ENCODE peak calls at places on chromosomes 12 and 14, in six cellular contexts. One of them, this sample, is unnamed. For H3K36me3, the result is how much of the 10 kb centered on the place peaks cover.

GRCh38 chr12:130649646-130650045 is 66.5 kb downstream of the RIMBP2 start:
- DNase-seq in heart right ventricle: no peak
- DNase-seq in breast epithelium: peak
- DNase-seq in cardiac muscle cell: no peak
- DNase-seq in ovary: no peak
- DNase-seq in astrocyte: no peak
- DNase-seq in this sample: no peak

GRCh38 chr12:6167327-6168280 is 32.6 kb upstream of the CD9 start:
- DNase-seq in heart right ventricle: peak
- DNase-seq in breast epithelium: no peak
- DNase-seq in cardiac muscle cell: peak
- DNase-seq in ovary: no peak
- DNase-seq in astrocyte: peak
- DNase-seq in this sample: peak

GRCh38 chr14:91929700-91930099 is 17.8 kb downstream of the FBLN5 start:
- DNase-seq in heart right ventricle: no peak
- DNase-seq in breast epithelium: no peak
- DNase-seq in cardiac muscle cell: peak
- DNase-seq in ovary: no peak
- DNase-seq in astrocyte: peak
- DNase-seq in this sample: peak

GRCh38 chr14:89921896-89922548 is 32.5 kb downstream of the EFCAB11 start:
- DNase-seq in heart right ventricle: no peak
- DNase-seq in breast epithelium: no peak
- DNase-seq in cardiac muscle cell: peak
- DNase-seq in ovary: no peak
- DNase-seq in astrocyte: peak
- DNase-seq in this sample: peak

GRCh38 chr14:89000007-89000942 is 175.8 kb downstream of the TTC8 start:
- DNase-seq in heart right ventricle: no peak
- DNase-seq in breast epithelium: no peak
- DNase-seq in cardiac muscle cell: peak
- DNase-seq in ovary: no peak
- DNase-seq in astrocyte: peak
- DNase-seq in this sample: peak

GRCh38 chr12:80374615-80375014 is 69.4 kb upstream of the PTPRQ start:
- DNase-seq in heart right ventricle: no peak
- DNase-seq in breast epithelium: no peak
- DNase-seq in cardiac muscle cell: no peak
- DNase-seq in ovary: no peak
- DNase-seq in astrocyte: no peak
- DNase-seq in this sample: no peak

GRCh38 chr12:47100146-47100545 is 20.4 kb upstream of the AMIGO2 start:
- DNase-seq in heart right ventricle: no peak
- DNase-seq in breast epithelium: no peak
- DNase-seq in cardiac muscle cell: no peak
- DNase-seq in ovary: no peak
- DNase-seq in astrocyte: no peak
- DNase-seq in this sample: no peak

GRCh38 chr14:45185110-45185814 is 49.5 kb downstream of the FANCM start:
- DNase-seq in heart right ventricle: no peak
- DNase-seq in breast epithelium: no peak
- DNase-seq in cardiac muscle cell: no peak
- DNase-seq in ovary: no peak
- DNase-seq in astrocyte: no peak
- DNase-seq in this sample: no peak

GRCh38 chr12:123258593-123258992 is 13.1 kb downstream of the CDK2AP1 start:
- DNase-seq in heart right ventricle: no peak
- DNase-seq in breast epithelium: no peak
- DNase-seq in cardiac muscle cell: no peak
- DNase-seq in ovary: no peak
- DNase-seq in astrocyte: no peak
- DNase-seq in this sample: no peak

GRCh38 chr12:65695077-65695865 is 129.0 kb upstream of the HMGA2 start:
- DNase-seq in heart right ventricle: peak
- DNase-seq in breast epithelium: peak
- DNase-seq in cardiac muscle cell: peak
- DNase-seq in ovary: peak
- DNase-seq in astrocyte: peak
- DNase-seq in this sample: peak

GRCh38 chr14:104355949-104356737 is 217.8 kb downstream of the KIF26A start:
- DNase-seq in heart right ventricle: no peak
- DNase-seq in breast epithelium: peak
- DNase-seq in cardiac muscle cell: no peak
- DNase-seq in ovary: no peak
- DNase-seq in astrocyte: no peak
- DNase-seq in this sample: no peak

GRCh38 chr14:103522649-103523582 is at the start of gene CKB:
- DNase-seq in heart right ventricle: peak
- DNase-seq in breast epithelium: no peak
- DNase-seq in cardiac muscle cell: peak
- DNase-seq in ovary: peak
- DNase-seq in astrocyte: no peak
- DNase-seq in this sample: no peak

GRCh38 chr14:58488550-58488949 is 61.0 kb downstream of the KIAA0586 start:
- DNase-seq in heart right ventricle: no peak
- DNase-seq in breast epithelium: no peak
- DNase-seq in cardiac muscle cell: peak
- DNase-seq in ovary: no peak
- DNase-seq in astrocyte: peak
- DNase-seq in this sample: no peak

GRCh38 chr14:101125719-101126375 is 222.3 kb upstream of the RTL1 start:
- DNase-seq in heart right ventricle: no peak
- DNase-seq in breast epithelium: no peak
- DNase-seq in cardiac muscle cell: no peak
- DNase-seq in ovary: no peak
- DNase-seq in astrocyte: no peak
- DNase-seq in this sample: no peak

GRCh38 chr12:39348523-39348922 is 94.4 kb downstream of the KIF21A start:
- DNase-seq in heart right ventricle: no peak
- DNase-seq in breast epithelium: no peak
- DNase-seq in cardiac muscle cell: no peak
- DNase-seq in ovary: no peak
- DNase-seq in astrocyte: no peak
- DNase-seq in this sample: no peak

GRCh38 chr14:24952851-24953666 is 96.9 kb downstream of the STXBP6 start:
- DNase-seq in heart right ventricle: no peak
- DNase-seq in breast epithelium: no peak
- DNase-seq in cardiac muscle cell: no peak
- DNase-seq in ovary: no peak
- DNase-seq in astrocyte: no peak
- DNase-seq in this sample: no peak

GRCh38 chr14:20986811-20987210 is 3.0 kb upstream of the METTL17 start:
- DNase-seq in heart right ventricle: peak
- DNase-seq in breast epithelium: no peak
- DNase-seq in cardiac muscle cell: peak
- DNase-seq in ovary: no peak
- DNase-seq in astrocyte: peak
- DNase-seq in this sample: peak

GRCh38 chr14:68308695-68309094 is 484.2 kb downstream of the ZFP36L1 start:
- DNase-seq in heart right ventricle: no peak
- DNase-seq in breast epithelium: no peak
- DNase-seq in cardiac muscle cell: peak
- DNase-seq in ovary: no peak
- DNase-seq in astrocyte: no peak
- DNase-seq in this sample: no peak

GRCh38 chr14:92341791-92342190 is 18.8 kb downstream of the SLC24A4 start:
- DNase-seq in heart right ventricle: no peak
- DNase-seq in breast epithelium: no peak
- DNase-seq in cardiac muscle cell: no peak
- DNase-seq in ovary: no peak
- DNase-seq in astrocyte: no peak
- DNase-seq in this sample: no peak

GRCh38 chr12:12018454-12018853 is 52.3 kb upstream of the BCL2L14 start:
- DNase-seq in heart right ventricle: no peak
- DNase-seq in breast epithelium: peak
- DNase-seq in cardiac muscle cell: peak
- DNase-seq in ovary: no peak
- DNase-seq in astrocyte: peak
- DNase-seq in this sample: no peak

GRCh38 chr14:100586520-100587247 is 533 bp downstream of the BEGAIN start:
- DNase-seq in heart right ventricle: no peak
- DNase-seq in breast epithelium: no peak
- DNase-seq in cardiac muscle cell: peak
- DNase-seq in ovary: no peak
- DNase-seq in astrocyte: peak
- DNase-seq in this sample: no peak

GRCh38 chr12:24922109-24922508 is 26.8 kb downstream of the BCAT1 start:
- DNase-seq in heart right ventricle: no peak
- DNase-seq in breast epithelium: no peak
- DNase-seq in cardiac muscle cell: no peak
- DNase-seq in ovary: no peak
- DNase-seq in astrocyte: no peak
- DNase-seq in this sample: no peak

GRCh38 chr12:3622732-3623690 is 129.9 kb downstream of the CRACR2A start:
- DNase-seq in heart right ventricle: no peak
- DNase-seq in breast epithelium: no peak
- DNase-seq in cardiac muscle cell: no peak
- DNase-seq in ovary: no peak
- DNase-seq in astrocyte: no peak
- DNase-seq in this sample: no peak

GRCh38 chr12:99170461-99170860 is 477.1 kb upstream of the GARIN6 start:
- DNase-seq in heart right ventricle: no peak
- DNase-seq in breast epithelium: no peak
- DNase-seq in cardiac muscle cell: no peak
- DNase-seq in ovary: no peak
- DNase-seq in astrocyte: no peak
- DNase-seq in this sample: no peak

DNA sequence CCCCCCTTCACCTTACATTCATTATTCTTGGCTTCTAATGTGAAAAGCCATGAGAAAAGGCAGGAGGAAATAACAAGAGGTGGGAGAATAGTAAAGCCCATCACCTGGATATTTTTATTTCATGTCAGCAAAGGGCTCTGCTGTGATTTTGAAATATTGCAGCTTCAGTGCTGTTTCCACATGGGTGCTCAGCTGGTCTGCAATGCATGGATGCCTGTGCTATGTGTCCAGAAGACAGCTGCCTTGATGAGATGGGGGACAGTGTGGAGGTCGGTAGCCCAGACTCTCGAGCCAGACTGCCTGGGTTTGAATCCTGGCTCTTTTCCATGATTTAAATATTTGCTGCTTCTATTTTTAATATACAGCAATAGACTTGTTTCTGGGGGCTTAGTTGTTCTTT is 477.5 kb upstream of the GARIN6 start:
- DNase-seq in heart right ventricle: no peak
- DNase-seq in breast epithelium: no peak
- DNase-seq in cardiac muscle cell: no peak
- DNase-seq in ovary: no peak
- DNase-seq in astrocyte: no peak
- DNase-seq in this sample: no peak
- TF ChIP-seq CTCF in heart right ventricle: no peak
- TF ChIP-seq CTCF in breast epithelium: no peak
- TF ChIP-seq CTCF in cardiac muscle cell: no peak
- TF ChIP-seq CTCF in ovary: no peak
- TF ChIP-seq CTCF in astrocyte: no peak
- TF ChIP-seq CTCF in this sample: no peak

DNA sequence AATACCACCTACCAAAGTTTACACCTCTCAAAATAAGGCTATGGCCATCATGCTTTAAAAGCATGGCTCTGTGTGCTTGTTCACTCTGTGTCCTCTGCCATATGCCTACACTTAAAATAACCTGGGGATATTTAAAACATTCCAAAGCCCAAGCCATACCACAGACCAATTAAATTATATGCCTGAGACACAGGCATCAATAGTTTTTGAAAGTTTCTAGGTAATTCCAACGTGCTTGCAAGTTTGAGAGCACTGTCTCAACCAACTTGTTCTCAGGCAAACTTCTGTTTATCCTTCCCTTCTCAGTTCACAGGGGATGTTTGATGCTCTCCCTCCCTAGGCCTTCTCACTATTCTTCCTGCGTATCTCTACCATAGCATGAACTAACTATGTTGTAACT is 3.4 kb upstream of the FRMD6 start:
- DNase-seq in heart right ventricle: no peak
- DNase-seq in breast epithelium: no peak
- DNase-seq in cardiac muscle cell: no peak
- DNase-seq in ovary: no peak
- DNase-seq in astrocyte: no peak
- DNase-seq in this sample: no peak
- H3K4me3 ChIP-seq in heart right ventricle: no peak
- H3K4me3 ChIP-seq in breast epithelium: no peak
- H3K4me3 ChIP-seq in cardiac muscle cell: no peak
- H3K4me3 ChIP-seq in ovary: no peak
- H3K4me3 ChIP-seq in astrocyte: no peak
- H3K4me3 ChIP-seq in this sample: no peak

GRCh38 chr12:109232731-109233130 is 76.4 kb downstream of the FOXN4 start:
- DNase-seq in heart right ventricle: no peak
- DNase-seq in breast epithelium: no peak
- DNase-seq in cardiac muscle cell: no peak
- DNase-seq in ovary: no peak
- DNase-seq in astrocyte: no peak
- DNase-seq in this sample: no peak
- H3K36me3 ChIP-seq in heart right ventricle: under half
- H3K36me3 ChIP-seq in breast epithelium: under half
- H3K36me3 ChIP-seq in cardiac muscle cell: half or more
- H3K36me3 ChIP-seq in ovary: under half
- H3K36me3 ChIP-seq in astrocyte: under half
- H3K36me3 ChIP-seq in this sample: under half

GRCh38 chr14:70245026-70245425 is 56.3 kb upstream of the SLC8A3 start:
- DNase-seq in heart right ventricle: no peak
- DNase-seq in breast epithelium: no peak
- DNase-seq in cardiac muscle cell: no peak
- DNase-seq in ovary: no peak
- DNase-seq in astrocyte: no peak
- DNase-seq in this sample: no peak
- TF ChIP-seq CTCF in heart right ventricle: no peak
- TF ChIP-seq CTCF in breast epithelium: no peak
- TF ChIP-seq CTCF in cardiac muscle cell: no peak
- TF ChIP-seq CTCF in ovary: no peak
- TF ChIP-seq CTCF in astrocyte: no peak
- TF ChIP-seq CTCF in this sample: no peak

DNA sequence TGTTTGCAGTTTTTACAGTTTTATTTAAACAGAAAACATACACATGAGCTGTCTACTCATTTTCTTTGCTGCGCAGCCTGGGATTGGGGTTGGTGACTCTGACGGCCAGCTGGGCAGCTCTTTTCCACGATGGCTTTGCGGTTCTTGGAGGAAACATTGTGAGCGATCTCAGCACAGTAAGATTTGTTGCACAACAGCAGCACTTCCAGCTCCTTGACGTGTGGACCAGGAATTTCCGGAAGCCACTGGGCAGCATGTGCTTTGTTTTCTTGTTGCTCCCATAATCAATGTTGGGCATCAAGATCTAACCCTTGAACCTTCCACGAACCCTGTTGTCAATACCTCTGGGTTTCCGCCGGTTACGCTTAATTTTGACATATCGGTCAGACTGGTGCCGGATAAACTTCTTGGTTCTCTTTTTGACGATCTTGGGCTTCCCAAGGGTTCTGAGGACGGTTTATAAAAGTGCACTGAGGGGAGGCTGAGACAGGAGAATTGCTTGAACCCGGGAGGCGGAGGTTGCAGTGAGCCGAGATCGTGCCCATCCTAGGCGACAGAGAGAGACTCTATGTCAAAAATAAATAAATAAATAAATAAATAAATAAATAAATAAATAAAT is 21.8 kb downstream of the FKBP11 start:
- DNase-seq in heart right ventricle: no peak
- DNase-seq in breast epithelium: no peak
- DNase-seq in cardiac muscle cell: peak
- DNase-seq in ovary: no peak
- DNase-seq in astrocyte: no peak
- DNase-seq in this sample: no peak
- H3K4me3 ChIP-seq in heart right ventricle: peak
- H3K4me3 ChIP-seq in breast epithelium: no peak
- H3K4me3 ChIP-seq in cardiac muscle cell: no peak
- H3K4me3 ChIP-seq in ovary: no peak
- H3K4me3 ChIP-seq in astrocyte: no peak
- H3K4me3 ChIP-seq in this sample: no peak

This sample was measured in BJ.